ENCODE peak calls at places on chromosomes 3 and 15, in seven cellular contexts. P is AML-193, R is HS-27A, W is NCI-H2029 treated with DMSO at 0.1 percent for 48 hours, Q is type B pancreatic cell, Z is T-helper 9 cell, U is cardiac muscle cell. O is an unnamed sample.

GRCh38 chr3:11910971-11911531 is 64.4 kb upstream of the TAMM41 start:
- DNase-seq in P (no peak), R (no peak), W (no peak), Q (no peak), Z (no peak), U (no peak), O (no peak)

GRCh38 chr15:40543631-40544294 is 21.1 kb downstream of the CCDC32 start:
- DNase-seq in P (no peak), R (no peak), W (no peak), Q (no peak), Z (no peak), U (no peak), O (no peak)

GRCh38 chr15:68312701-68313204 is 35.2 kb downstream of the FEM1B start:
- DNase-seq in P (no peak), R (no peak), W (no peak), Q (peak; percentile 60), Z (no peak), U (no peak), O (no peak)

GRCh38 chr15:97745481-97746071 is 214.9 kb upstream of the ARRDC4 start:
- DNase-seq in P (peak; percentile 32), R (peak; percentile 14), W (no peak), Q (no peak), Z (no peak), U (peak; percentile 53), O (no peak)

GRCh38 chr15:48672206-48672605 is 26.7 kb upstream of the FBN1 start:
- DNase-seq in P (no peak), R (no peak), W (no peak), Q (no peak), Z (no peak), U (no peak), O (no peak)

GRCh38 chr3:136836511-136837156 is 17.7 kb downstream of the SLC35G2 start:
- DNase-seq in P (no peak), R (no peak), W (no peak), Q (no peak), Z (no peak), U (no peak), O (no peak)

GRCh38 chr3:16060358-16060852 is 114.1 kb upstream of the GALNT15 start:
- DNase-seq in P (no peak), R (peak; percentile 99), W (no peak), Q (no peak), Z (no peak), U (no peak), O (peak; percentile 81)

GRCh38 chr3:194223951-194224350 is 88.0 kb downstream of the HES1 start:
- DNase-seq in P (no peak), R (no peak), W (no peak), Q (no peak), Z (no peak), U (no peak), O (no peak)

GRCh38 chr3:29922990-29923746 is 642.3 kb downstream of the RBMS3 start:
- DNase-seq in P (no peak), R (peak; percentile 34), W (no peak), Q (no peak), Z (no peak), U (no peak), O (peak; percentile 14)

GRCh38 chr3:49173116-49173791 is 1.9 kb downstream of the KLHDC8B start:
- DNase-seq in P (no peak), R (no peak), W (peak; percentile 28), Q (no peak), Z (no peak), U (peak; percentile 86), O (peak; percentile 87)

GRCh38 chr3:30350011-30350410 is 256.4 kb upstream of the TGFBR2 start:
- DNase-seq in P (no peak), R (no peak), W (no peak), Q (no peak), Z (no peak), U (peak; percentile 14), O (no peak)

GRCh38 chr15:26087395-26087794 is 224.3 kb upstream of the ATP10A start:
- DNase-seq in P (no peak), R (no peak), W (no peak), Q (no peak), Z (no peak), U (no peak), O (peak; percentile 91)

GRCh38 chr3:13348671-13349396 is 71.3 kb downstream of the NUP210 start:
- DNase-seq in P (no peak), R (no peak), W (no peak), Q (no peak), Z (no peak), U (no peak), O (no peak)

GRCh38 chr3:188233320-188233719 is 79.4 kb downstream of the LPP start:
- DNase-seq in P (no peak), R (no peak), W (no peak), Q (no peak), Z (no peak), U (no peak), O (no peak)

GRCh38 chr15:86199467-86200145 is 119.9 kb downstream of the AGBL1 start:
- DNase-seq in P (no peak), R (no peak), W (no peak), Q (no peak), Z (no peak), U (no peak), O (no peak)

GRCh38 chr15:73959012-73959581 is 32.8 kb downstream of the LOXL1 start:
- DNase-seq in P (peak; percentile 27), R (peak; percentile 71), W (no peak), Q (no peak), Z (no peak), U (no peak), O (no peak)

GRCh38 chr15:40008061-40008460 is 30.9 kb downstream of the SRP14 start:
- DNase-seq in P (no peak), R (no peak), W (no peak), Q (no peak), Z (no peak), U (no peak), O (no peak)

GRCh38 chr3:38834110-38834509 is 18.1 kb upstream of the SCN10A start:
- DNase-seq in P (no peak), R (no peak), W (no peak), Q (no peak), Z (no peak), U (peak; percentile 1), O (no peak)

GRCh38 chr3:172171396-172172075 is 132.2 kb downstream of the FNDC3B start:
- DNase-seq in P (no peak), R (no peak), W (no peak), Q (no peak), Z (no peak), U (no peak), O (no peak)

GRCh38 chr15:91866971-91867372 is 13.5 kb downstream of the SLCO3A1 start:
- DNase-seq in P (no peak), R (no peak), W (no peak), Q (no peak), Z (no peak), U (peak; percentile 28), O (no peak)

GRCh38 chr15:48693474-48693873 is 48.0 kb upstream of the FBN1 start:
- DNase-seq in P (no peak), R (no peak), W (no peak), Q (no peak), Z (no peak), U (no peak), O (no peak)

GRCh38 chr3:16148783-16149182 is 25.7 kb upstream of the GALNT15 start:
- DNase-seq in P (no peak), R (no peak), W (no peak), Q (no peak), Z (no peak), U (no peak), O (peak; percentile 68)

GRCh38 chr3:101913173-101913572 is 63.9 kb downstream of the NFKBIZ start:
- DNase-seq in P (no peak), R (no peak), W (no peak), Q (no peak), Z (no peak), U (no peak), O (no peak)

GRCh38 chr3:36688815-36689214 is 75.5 kb downstream of the DCLK3 start:
- DNase-seq in P (no peak), R (no peak), W (no peak), Q (no peak), Z (no peak), U (no peak), O (no peak)

GRCh38 chr3:129616291-129616690 is 9.8 kb upstream of the PLXND1 start:
- DNase-seq in P (no peak), R (no peak), W (no peak), Q (no peak), Z (no peak), U (no peak), O (no peak)

GRCh38 chr3:179544981-179545645 is 17.6 kb upstream of the ACTL6A start:
- DNase-seq in P (no peak), R (no peak), W (no peak), Q (no peak), Z (no peak), U (no peak), O (no peak)

GRCh38 chr3:157087398-157088132 is 72.4 kb downstream of the CCNL1 start:
- DNase-seq in P (no peak), R (peak; percentile 24), W (no peak), Q (no peak), Z (no peak), U (no peak), O (no peak)

GRCh38 chr3:15794842-15795562 is 2.8 kb downstream of the ANKRD28 start:
- DNase-seq in P (peak; percentile 50), R (no peak), W (no peak), Q (no peak), Z (no peak), U (no peak), O (no peak)

O was measured in retinal pigment epithelial cell.